ENCODE peak calls at places on chromosomes 2 and 18, in seven cellular contexts. V is choroid plexus epithelial cell, S is GM12864, W is mammary epithelial cell, P is right lobe of liver, G is neural progenitor cell, Q is cardiac fibroblast. L is an unnamed sample.

GRCh38 chr2:123808243-123808642 is 216.8 kb upstream of the CNTNAP5 start:
- DNase-seq in V (no peak), S (no peak), W (no peak), P (no peak), G (peak), Q (no peak), L (no peak)

GRCh38 chr2:118774458-118775133 is 72.9 kb downstream of the EN1 start:
- DNase-seq in V (peak), S (no peak), W (peak), P (peak), G (peak), Q (peak), L (peak)

GRCh38 chr2:240369725-240370585 is 65.5 kb upstream of the GPC1 start:
- DNase-seq in V (peak), S (no peak), W (peak), P (no peak), G (no peak), Q (peak), L (peak)

GRCh38 chr2:160970052-160970846 is 190.0 kb upstream of the TANK start:
- DNase-seq in V (peak), S (no peak), W (peak), P (no peak), G (peak), Q (peak), L (peak)

GRCh38 chr2:2286592-2286991 is 44.5 kb downstream of the MYT1L start:
- DNase-seq in V (no peak), S (no peak), W (no peak), P (no peak), G (no peak), Q (no peak), L (no peak)

GRCh38 chr18:39571511-39571910 is 2005.9 kb upstream of the CELF4 start:
- DNase-seq in V (peak), S (no peak), W (no peak), P (no peak), G (peak), Q (peak), L (peak)

GRCh38 chr18:31857516-31858106 is 85.3 kb downstream of the TRAPPC8 start:
- DNase-seq in V (no peak), S (no peak), W (no peak), P (no peak), G (no peak), Q (no peak), L (no peak)

GRCh38 chr2:171882095-171882769 is 11.8 kb downstream of the SLC25A12 start:
- DNase-seq in V (no peak), S (no peak), W (no peak), P (no peak), G (no peak), Q (no peak), L (no peak)

GRCh38 chr2:88753833-88754584 is 62.5 kb downstream of the RPIA start:
- DNase-seq in V (peak), S (peak), W (peak), P (no peak), G (no peak), Q (peak), L (peak)

GRCh38 chr2:70143314-70144150 is 47.3 kb downstream of the C2orf42 start:
- DNase-seq in V (peak), S (no peak), W (peak), P (peak), G (peak), Q (peak), L (peak)

GRCh38 chr18:57430166-57430958 is 4.8 kb upstream of the ONECUT2 start:
- DNase-seq in V (no peak), S (no peak), W (no peak), P (no peak), G (peak), Q (no peak), L (no peak)
- H3K4me3 ChIP-seq in V (no peak), S (no peak), W (no peak), P (peak), G (peak), Q (no peak), L (no peak)

DNA sequence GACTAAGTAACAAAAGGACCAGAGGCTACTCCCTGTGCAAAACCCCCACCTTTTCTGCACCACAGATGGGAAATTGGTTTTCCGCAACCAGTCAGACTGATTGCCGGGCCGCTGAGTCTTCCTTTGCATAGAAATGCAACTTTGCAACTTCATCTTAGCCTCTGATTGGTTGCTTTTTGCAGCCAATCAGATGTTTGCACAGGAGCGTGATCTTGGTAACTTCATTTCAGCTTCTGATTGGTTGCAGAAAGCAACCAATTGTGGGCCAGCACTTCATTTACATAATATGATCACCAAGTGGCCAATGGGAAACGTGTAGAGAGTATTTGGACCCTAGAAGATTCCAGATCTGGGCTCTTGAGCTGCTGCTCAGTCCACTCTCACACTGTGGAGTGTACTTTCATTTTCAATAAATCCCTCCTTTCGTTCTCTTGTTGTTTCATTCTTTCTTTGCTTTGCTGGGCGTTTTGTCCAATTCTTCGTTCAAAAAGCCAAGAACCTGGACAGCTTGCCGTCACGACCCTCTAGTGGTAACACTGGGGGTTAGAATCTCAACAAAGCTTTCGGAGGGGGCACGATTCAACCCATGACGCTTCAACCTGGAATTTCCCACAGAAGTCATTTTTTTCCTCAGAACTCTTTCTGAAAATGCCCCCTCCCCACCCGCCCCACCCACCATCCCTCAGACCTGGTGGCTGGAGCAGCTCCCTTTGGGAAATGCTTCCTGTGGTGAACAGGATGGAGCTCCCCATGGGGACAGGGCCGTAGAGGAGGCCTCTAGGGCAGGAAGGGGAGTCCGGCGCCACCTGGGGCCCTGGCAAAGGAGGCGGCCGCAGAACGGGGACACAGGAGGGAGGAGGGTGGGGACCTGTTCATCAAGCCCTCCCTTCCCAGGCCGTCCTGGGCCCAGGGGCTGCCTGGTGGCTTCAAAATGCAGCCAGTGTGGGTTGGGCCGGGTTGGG is 31.8 kb upstream of the KCNF1 start:
- DNase-seq in V (no peak), S (no peak), W (no peak), P (no peak), G (no peak), Q (no peak), L (no peak)
- TF ChIP-seq CTCF in V (no peak), S (no peak), W (no peak), P (no peak), G (peak), Q (no peak), L (no peak)

GRCh38 chr2:187580462-187581124 is 26.4 kb upstream of the TFPI start:
- DNase-seq in V (peak), S (no peak), W (peak), P (no peak), G (peak), Q (peak), L (peak)
- H3K4me3 ChIP-seq in V (peak), S (no peak), W (peak), P (no peak), G (no peak), Q (peak), L (peak)

GRCh38 chr18:12857215-12857924 is 26.7 kb downstream of the PTPN2 start:
- DNase-seq in V (no peak), S (no peak), W (no peak), P (no peak), G (no peak), Q (no peak), L (no peak)
- TF ChIP-seq CTCF in V (no peak), S (peak), W (no peak), P (no peak), G (no peak), Q (no peak), L (no peak)

DNA sequence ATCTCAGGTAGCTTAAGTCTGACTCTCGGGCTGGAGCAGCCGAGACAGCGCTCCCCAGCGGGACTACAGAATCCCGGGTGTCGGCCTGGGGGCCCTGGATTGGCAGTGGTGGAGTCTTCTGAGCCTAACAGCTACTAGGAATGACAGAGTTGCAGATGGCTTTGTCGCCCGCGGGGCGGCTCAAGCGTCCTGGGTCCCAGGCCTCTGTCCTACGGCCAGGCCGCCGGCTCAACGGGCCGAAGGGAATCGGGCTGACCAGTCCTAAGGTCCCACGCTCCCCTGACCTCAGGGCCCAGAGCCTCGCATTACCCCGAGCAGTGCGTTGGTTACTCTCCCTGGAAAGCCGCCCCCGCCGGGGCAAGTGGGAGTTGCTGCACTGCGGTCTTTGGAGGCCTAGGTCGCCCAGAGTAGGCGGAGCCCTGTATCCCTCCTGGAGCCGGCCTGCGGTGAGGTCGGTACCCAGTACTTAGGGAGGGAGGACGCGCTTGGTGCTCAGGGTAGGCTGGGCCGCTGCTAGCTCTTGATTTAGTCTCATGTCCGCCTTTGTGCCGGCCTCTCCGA is 8.8 kb downstream of the SIX2 start:
- DNase-seq in V (no peak), S (no peak), W (no peak), P (no peak), G (peak), Q (no peak), L (no peak)
- H3K4me3 ChIP-seq in V (no peak), S (no peak), W (no peak), P (no peak), G (peak), Q (no peak), L (no peak)

GRCh38 chr2:20242727-20243377 is 17.9 kb upstream of the SDC1 start:
- DNase-seq in V (no peak), S (no peak), W (no peak), P (no peak), G (peak), Q (no peak), L (no peak)

GRCh38 chr2:20247084-20247483 is 22.2 kb upstream of the SDC1 start:
- DNase-seq in V (no peak), S (no peak), W (no peak), P (no peak), G (no peak), Q (no peak), L (no peak)

GRCh38 chr2:20236496-20236895 is 11.6 kb upstream of the SDC1 start:
- DNase-seq in V (no peak), S (no peak), W (peak), P (no peak), G (no peak), Q (no peak), L (no peak)

GRCh38 chr2:20241973-20242726 is 17.2 kb upstream of the SDC1 start:
- DNase-seq in V (no peak), S (no peak), W (no peak), P (no peak), G (peak), Q (no peak), L (no peak)
- TF ChIP-seq CTCF in V (peak), S (peak), W (peak), P (peak), G (peak), Q (peak), L (peak)

GRCh38 chr18:48607049-48607984 is 68.5 kb downstream of the CTIF start:
- DNase-seq in V (peak), S (no peak), W (peak), P (no peak), G (peak), Q (peak), L (peak)

GRCh38 chr18:48609820-48610815 is 71.3 kb downstream of the CTIF start:
- DNase-seq in V (no peak), S (no peak), W (no peak), P (no peak), G (no peak), Q (no peak), L (no peak)

GRCh38 chr18:48608581-48608980 is 69.8 kb downstream of the CTIF start:
- DNase-seq in V (no peak), S (no peak), W (no peak), P (no peak), G (no peak), Q (no peak), L (no peak)

GRCh38 chr18:48611196-48611595 is 72.4 kb downstream of the CTIF start:
- DNase-seq in V (no peak), S (no peak), W (no peak), P (no peak), G (no peak), Q (no peak), L (no peak)

GRCh38 chr18:48609114-48609513 is 70.3 kb downstream of the CTIF start:
- DNase-seq in V (no peak), S (no peak), W (no peak), P (no peak), G (no peak), Q (no peak), L (no peak)
- H3K4me3 ChIP-seq in V (no peak), S (no peak), W (no peak), P (no peak), G (no peak), Q (no peak), L (no peak)